ENCODE peak calls at places on chromosomes 7 and 10, in four cellular contexts. C is HCT116, S is HepG2, M is K562. K is an unnamed sample.

GRCh38 chr10:86703176-86703575 is 34.9 kb downstream of the LDB3 start:
- DNase-seq in M (no peak), C (no peak), S (no peak), K (no peak)

GRCh38 chr10:131250454-131251145 is 60.9 kb downstream of the TCERG1L start:
- DNase-seq in M (no peak), C (no peak), S (no peak), K (no peak)

GRCh38 chr10:101567165-101568006 is 20.7 kb downstream of the POLL start:
- DNase-seq in S (no peak), M (no peak), C (no peak), K (no peak)

GRCh38 chr10:7767209-7767608 is 20.6 kb downstream of the KIN start:
- DNase-seq in C (no peak), M (no peak), S (no peak), K (no peak)

GRCh38 chr7:111803015-111803758 is 240.9 kb upstream of the IMMP2L start:
- DNase-seq in M (no peak), S (peak; percentile 45), C (no peak), K (no peak)

GRCh38 chr7:12210179-12211053 is 678 bp upstream of the TMEM106B start:
- DNase-seq in C (no peak), M (no peak), S (peak; percentile 0), K (no peak)

GRCh38 chr10:14971867-14972448 is 12.8 kb downstream of the MEIG1 start:
- DNase-seq in S (no peak), C (no peak), M (peak; percentile 53), K (no peak)

GRCh38 chr10:70442332-70442988 is 979 bp upstream of the NODAL start:
- DNase-seq in M (no peak), C (no peak), S (peak; percentile 76), K (no peak)

GRCh38 chr7:28804990-28805389 is 153.1 kb downstream of the TRIL start:
- DNase-seq in C (no peak), M (no peak), S (no peak), K (no peak)

GRCh38 chr7:93046641-93047040 is 71.1 kb downstream of the SAMD9 start:
- DNase-seq in M (peak; percentile 93), C (no peak), S (peak; percentile 71), K (no peak)

GRCh38 chr10:52637592-52637991 is 135.0 kb downstream of the MBL2 start:
- DNase-seq in C (no peak), S (peak; percentile 92), M (no peak), K (no peak)

GRCh38 chr10:69682955-69683474 is 53.0 kb downstream of the FAM241B start:
- DNase-seq in M (no peak), C (no peak), S (no peak), K (no peak)

GRCh38 chr7:80869821-80870751 is 48.8 kb downstream of the SEMA3C start:
- DNase-seq in M (no peak), C (no peak), S (peak; percentile 36), K (no peak)

GRCh38 chr7:116633131-116633988 is 38.6 kb upstream of the MET start:
- DNase-seq in M (no peak), C (no peak), S (no peak), K (peak; percentile 75)

GRCh38 chr7:1815051-1815481 is 145.0 kb downstream of the ELFN1 start:
- DNase-seq in S (no peak), M (peak; percentile 51), C (no peak), K (no peak)

GRCh38 chr7:1814089-1814811 is 144.2 kb downstream of the ELFN1 start:
- DNase-seq in C (no peak), M (no peak), S (no peak), K (no peak)

GRCh38 chr7:1818581-1819200 is 148.6 kb downstream of the ELFN1 start:
- DNase-seq in C (no peak), M (no peak), S (no peak), K (no peak)

GRCh38 chr7:1819258-1819841 is 149.3 kb downstream of the ELFN1 start:
- DNase-seq in C (no peak), S (no peak), M (no peak), K (no peak)

GRCh38 chr7:1817061-1817712 is 147.1 kb downstream of the ELFN1 start:
- DNase-seq in M (no peak), S (no peak), C (no peak), K (no peak)
- TF ChIP-seq TCF7L2 in M (no peak), S (no peak), C (no peak), K (no peak)

GRCh38 chr7:117706191-117706590 is 167.1 kb downstream of the CTTNBP2 start:
- DNase-seq in S (no peak), C (no peak), M (no peak), K (no peak)

GRCh38 chr7:117711556-117711955 is 161.7 kb downstream of the CTTNBP2 start:
- DNase-seq in C (no peak), M (no peak), S (no peak), K (no peak)

GRCh38 chr7:117705630-117706029 is 167.6 kb downstream of the CTTNBP2 start:
- DNase-seq in C (no peak), M (no peak), S (no peak), K (no peak)

GRCh38 chr7:117704098-117704497 is 169.1 kb downstream of the CTTNBP2 start:
- DNase-seq in C (no peak), M (no peak), S (no peak), K (no peak)

GRCh38 chr7:117707080-117707479 is 166.2 kb downstream of the CTTNBP2 start:
- DNase-seq in C (no peak), M (no peak), S (no peak), K (no peak)
- TF ChIP-seq SIN3A in C (no peak), M (no peak), S (no peak), K (no peak)

DNA sequence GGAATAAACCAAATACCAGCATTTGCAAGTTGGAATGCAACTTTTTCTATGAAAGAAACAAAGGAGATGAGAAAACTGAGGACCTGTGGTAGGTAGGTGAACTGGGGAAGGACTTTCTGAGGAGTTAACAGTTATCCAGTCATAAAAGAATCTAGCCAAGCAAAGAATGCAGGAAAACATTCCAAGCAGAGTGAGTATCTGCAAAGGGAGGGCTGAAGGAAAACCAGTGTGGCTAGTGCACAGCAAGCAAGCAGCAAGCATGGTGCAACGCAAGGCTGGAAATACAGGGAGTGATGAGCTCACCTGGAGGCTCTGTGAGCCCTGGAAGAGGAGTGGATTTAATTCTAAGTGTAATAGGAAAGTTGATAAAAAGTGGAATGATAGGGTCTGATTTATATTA is 44.0 kb downstream of the RTKN2 start:
- DNase-seq in M (no peak), C (no peak), S (no peak), K (no peak)
- TF ChIP-seq TCF7L2 in M (no peak), C (no peak), S (no peak), K (no peak)

GRCh38 chr10:55283041-55283440 is 482.0 kb upstream of the PCDH15 start:
- DNase-seq in C (no peak), M (no peak), S (no peak), K (no peak)
- TF ChIP-seq SIN3A in C (no peak), M (no peak), S (no peak), K (no peak)

DNA sequence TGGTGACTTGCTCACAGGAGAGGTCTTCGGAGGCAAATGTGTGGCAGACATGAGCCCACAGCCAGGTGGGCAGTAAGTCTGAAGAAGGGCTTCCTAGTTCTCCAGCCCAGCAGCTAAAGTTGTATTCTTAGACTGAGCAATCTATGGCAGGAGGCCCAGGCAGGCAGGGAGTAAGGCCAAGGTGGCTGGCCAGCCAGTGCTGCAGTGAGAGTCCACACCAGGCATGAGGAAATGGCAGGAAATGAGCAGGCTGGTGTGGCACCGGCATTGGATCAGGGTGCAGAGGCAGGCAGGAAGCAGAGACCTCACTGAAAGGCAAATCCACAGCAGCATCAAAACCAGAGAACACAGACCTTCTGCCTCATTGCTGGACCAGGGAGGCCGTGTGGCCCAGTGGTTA is 84.6 kb upstream of the PDE1C start:
- DNase-seq in C (no peak), M (no peak), S (no peak), K (no peak)
- TF ChIP-seq TCF7L2 in C (no peak), M (no peak), S (no peak), K (no peak)

GRCh38 chr10:62381385-62382102 is 7.4 kb downstream of the ZNF365 start:
- DNase-seq in M (no peak), S (no peak), C (no peak), K (no peak)

GRCh38 chr10:62377966-62378365 is 3.8 kb downstream of the ZNF365 start:
- DNase-seq in C (no peak), S (no peak), M (no peak), K (no peak)

GRCh38 chr10:62382831-62383230 is 8.7 kb downstream of the ZNF365 start:
- DNase-seq in C (no peak), S (no peak), M (no peak), K (no peak)

GRCh38 chr10:62379394-62379793 is 5.2 kb downstream of the ZNF365 start:
- DNase-seq in S (no peak), M (no peak), C (no peak), K (no peak)

GRCh38 chr10:62380002-62380401 is 5.8 kb downstream of the ZNF365 start:
- DNase-seq in S (peak; percentile 10), M (no peak), C (peak; percentile 60), K (peak; percentile 85)
- TF ChIP-seq SIN3A in S (no peak), M (no peak), C (no peak), K (no peak)

GRCh38 chr7:4998830-4999768 is 40.1 kb upstream of the MMD2 start:
- DNase-seq in S (no peak), M (no peak), C (no peak), K (no peak)

GRCh38 chr7:4993471-4993870 is 34.5 kb upstream of the MMD2 start:
- DNase-seq in C (no peak), M (no peak), S (no peak), K (no peak)

GRCh38 chr7:4998244-4998643 is 39.3 kb upstream of the MMD2 start:
- DNase-seq in M (no peak), S (no peak), C (no peak), K (no peak)

GRCh38 chr7:4995429-4995969 is 36.5 kb upstream of the MMD2 start:
- DNase-seq in C (no peak), S (no peak), M (no peak), K (no peak)

GRCh38 chr7:4996696-4997222 is 37.8 kb upstream of the MMD2 start:
- DNase-seq in M (no peak), S (no peak), C (no peak), K (no peak)
- TF ChIP-seq TCF7L2 in M (no peak), S (no peak), C (no peak), K (no peak)

GRCh38 chr10:54125098-54125747 is 675.8 kb downstream of the PCDH15 start:
- DNase-seq in C (no peak), M (no peak), S (no peak), K (no peak)
- TF ChIP-seq SIN3A in C (no peak), M (no peak), S (no peak), K (no peak)